ENCODE peak calls at places on chromosomes 16 and 17, in ten cellular contexts. One of them, this sample, is unnamed.

GRCh38 chr16:67598527-67598926 is 36.2 kb downstream of the CTCF start:
- DNase-seq in globus pallidus: no peak
- DNase-seq in T-helper 22 cell: no peak
- DNase-seq in activated T-helper 1 cell treated with Interleukin-2 at 50 U/mL for 16 hours: no peak
- DNase-seq in astrocyte of the hippocampus: no peak
- DNase-seq in T-helper 2 cell: no peak
- DNase-seq in right lobe of liver: no peak
- DNase-seq in GM20000: no peak
- DNase-seq in HL-60: no peak
- DNase-seq in nephron progenitor cell: no peak
- DNase-seq in this sample: no peak

GRCh38 chr16:67917140-67917851 is 14.4 kb downstream of the CTRL start:
- DNase-seq in HL-60: no peak
- DNase-seq in nephron progenitor cell: no peak
- DNase-seq in astrocyte of the hippocampus: peak; percentile 60
- DNase-seq in activated T-helper 1 cell treated with Interleukin-2 at 50 U/mL for 16 hours: no peak
- DNase-seq in right lobe of liver: no peak
- DNase-seq in globus pallidus: peak; percentile 69
- DNase-seq in T-helper 22 cell: no peak
- DNase-seq in GM20000: no peak
- DNase-seq in T-helper 2 cell: no peak
- DNase-seq in this sample: no peak

GRCh38 chr17:35786941-35787432 is 8.5 kb downstream of the MMP28 start:
- DNase-seq in T-helper 22 cell: no peak
- DNase-seq in right lobe of liver: peak; percentile 13
- DNase-seq in HL-60: no peak
- DNase-seq in nephron progenitor cell: no peak
- DNase-seq in activated T-helper 1 cell treated with Interleukin-2 at 50 U/mL for 16 hours: no peak
- DNase-seq in astrocyte of the hippocampus: no peak
- DNase-seq in globus pallidus: no peak
- DNase-seq in T-helper 2 cell: no peak
- DNase-seq in GM20000: no peak
- DNase-seq in this sample: no peak

GRCh38 chr17:42984486-42984885 is 4.1 kb downstream of the RUNDC1 start:
- DNase-seq in globus pallidus: no peak
- DNase-seq in astrocyte of the hippocampus: no peak
- DNase-seq in T-helper 2 cell: no peak
- DNase-seq in nephron progenitor cell: no peak
- DNase-seq in activated T-helper 1 cell treated with Interleukin-2 at 50 U/mL for 16 hours: no peak
- DNase-seq in right lobe of liver: no peak
- DNase-seq in HL-60: no peak
- DNase-seq in GM20000: no peak
- DNase-seq in T-helper 22 cell: no peak
- DNase-seq in this sample: no peak

GRCh38 chr16:73473713-73474112 is 425.8 kb upstream of the ZFHX3 start:
- DNase-seq in T-helper 2 cell: no peak
- DNase-seq in nephron progenitor cell: no peak
- DNase-seq in T-helper 22 cell: no peak
- DNase-seq in GM20000: no peak
- DNase-seq in right lobe of liver: no peak
- DNase-seq in astrocyte of the hippocampus: no peak
- DNase-seq in globus pallidus: no peak
- DNase-seq in HL-60: no peak
- DNase-seq in activated T-helper 1 cell treated with Interleukin-2 at 50 U/mL for 16 hours: no peak
- DNase-seq in this sample: no peak

GRCh38 chr16:57923841-57924240 is 47.1 kb downstream of the CNGB1 start:
- DNase-seq in GM20000: no peak
- DNase-seq in astrocyte of the hippocampus: no peak
- DNase-seq in T-helper 2 cell: no peak
- DNase-seq in globus pallidus: no peak
- DNase-seq in right lobe of liver: no peak
- DNase-seq in nephron progenitor cell: no peak
- DNase-seq in T-helper 22 cell: no peak
- DNase-seq in HL-60: no peak
- DNase-seq in activated T-helper 1 cell treated with Interleukin-2 at 50 U/mL for 16 hours: no peak
- DNase-seq in this sample: no peak

GRCh38 chr16:5350118-5350517 is 252.5 kb upstream of the EEF2KMT start:
- DNase-seq in GM20000: no peak
- DNase-seq in nephron progenitor cell: no peak
- DNase-seq in astrocyte of the hippocampus: no peak
- DNase-seq in T-helper 22 cell: no peak
- DNase-seq in globus pallidus: no peak
- DNase-seq in HL-60: no peak
- DNase-seq in right lobe of liver: no peak
- DNase-seq in activated T-helper 1 cell treated with Interleukin-2 at 50 U/mL for 16 hours: no peak
- DNase-seq in T-helper 2 cell: no peak
- DNase-seq in this sample: no peak

GRCh38 chr16:88909431-88910210 is 43.2 kb upstream of the PABPN1L start:
- DNase-seq in globus pallidus: no peak
- DNase-seq in T-helper 22 cell: no peak
- DNase-seq in GM20000: no peak
- DNase-seq in right lobe of liver: no peak
- DNase-seq in HL-60: no peak
- DNase-seq in astrocyte of the hippocampus: no peak
- DNase-seq in activated T-helper 1 cell treated with Interleukin-2 at 50 U/mL for 16 hours: no peak
- DNase-seq in nephron progenitor cell: no peak
- DNase-seq in T-helper 2 cell: no peak
- DNase-seq in this sample: no peak

GRCh38 chr17:55607736-55608341 is 96.6 kb upstream of the SMIM36 start:
- DNase-seq in GM20000: no peak
- DNase-seq in astrocyte of the hippocampus: no peak
- DNase-seq in nephron progenitor cell: no peak
- DNase-seq in T-helper 2 cell: no peak
- DNase-seq in globus pallidus: no peak
- DNase-seq in HL-60: no peak
- DNase-seq in activated T-helper 1 cell treated with Interleukin-2 at 50 U/mL for 16 hours: no peak
- DNase-seq in T-helper 22 cell: no peak
- DNase-seq in right lobe of liver: peak; percentile 54
- DNase-seq in this sample: peak; percentile 41

GRCh38 chr16:90035902-90036301 is 16.6 kb upstream of the DBNDD1 start:
- DNase-seq in globus pallidus: no peak
- DNase-seq in T-helper 22 cell: no peak
- DNase-seq in T-helper 2 cell: no peak
- DNase-seq in right lobe of liver: no peak
- DNase-seq in GM20000: no peak
- DNase-seq in astrocyte of the hippocampus: peak; percentile 29
- DNase-seq in nephron progenitor cell: no peak
- DNase-seq in HL-60: no peak
- DNase-seq in activated T-helper 1 cell treated with Interleukin-2 at 50 U/mL for 16 hours: no peak
- DNase-seq in this sample: no peak

GRCh38 chr16:88731699-88732098 is 25.4 kb downstream of the CTU2 start:
- DNase-seq in globus pallidus: no peak
- DNase-seq in astrocyte of the hippocampus: peak; percentile 39
- DNase-seq in HL-60: no peak
- DNase-seq in T-helper 22 cell: no peak
- DNase-seq in T-helper 2 cell: no peak
- DNase-seq in nephron progenitor cell: no peak
- DNase-seq in GM20000: no peak
- DNase-seq in activated T-helper 1 cell treated with Interleukin-2 at 50 U/mL for 16 hours: no peak
- DNase-seq in right lobe of liver: peak; percentile 75
- DNase-seq in this sample: no peak

GRCh38 chr17:79033741-79034501 is 10.0 kb downstream of the C1QTNF1 start:
- DNase-seq in GM20000: no peak
- DNase-seq in T-helper 2 cell: no peak
- DNase-seq in activated T-helper 1 cell treated with Interleukin-2 at 50 U/mL for 16 hours: no peak
- DNase-seq in globus pallidus: peak; percentile 85
- DNase-seq in T-helper 22 cell: no peak
- DNase-seq in right lobe of liver: no peak
- DNase-seq in HL-60: no peak
- DNase-seq in nephron progenitor cell: no peak
- DNase-seq in astrocyte of the hippocampus: no peak
- DNase-seq in this sample: peak; percentile 27

GRCh38 chr17:15377200-15377599 is 35.8 kb upstream of the TEKT3 start:
- DNase-seq in activated T-helper 1 cell treated with Interleukin-2 at 50 U/mL for 16 hours: no peak
- DNase-seq in astrocyte of the hippocampus: peak; percentile 69
- DNase-seq in HL-60: no peak
- DNase-seq in globus pallidus: no peak
- DNase-seq in T-helper 22 cell: no peak
- DNase-seq in T-helper 2 cell: no peak
- DNase-seq in nephron progenitor cell: no peak
- DNase-seq in GM20000: no peak
- DNase-seq in right lobe of liver: no peak
- DNase-seq in this sample: peak; percentile 48

GRCh38 chr16:65828296-65828695 is 538.2 kb upstream of the CDH5 start:
- DNase-seq in T-helper 22 cell: no peak
- DNase-seq in nephron progenitor cell: peak; percentile 10
- DNase-seq in HL-60: no peak
- DNase-seq in activated T-helper 1 cell treated with Interleukin-2 at 50 U/mL for 16 hours: no peak
- DNase-seq in T-helper 2 cell: no peak
- DNase-seq in globus pallidus: no peak
- DNase-seq in right lobe of liver: no peak
- DNase-seq in astrocyte of the hippocampus: no peak
- DNase-seq in GM20000: no peak
- DNase-seq in this sample: no peak

GRCh38 chr16:2692251-2692947 is 10.1 kb downstream of the KCTD5 start:
- DNase-seq in globus pallidus: peak; percentile 93
- DNase-seq in astrocyte of the hippocampus: peak; percentile 36
- DNase-seq in T-helper 22 cell: no peak
- DNase-seq in T-helper 2 cell: no peak
- DNase-seq in GM20000: no peak
- DNase-seq in nephron progenitor cell: no peak
- DNase-seq in right lobe of liver: no peak
- DNase-seq in HL-60: no peak
- DNase-seq in activated T-helper 1 cell treated with Interleukin-2 at 50 U/mL for 16 hours: no peak
- DNase-seq in this sample: no peak

GRCh38 chr16:55487048-55487803 is 8.2 kb downstream of the MMP2 start:
- DNase-seq in T-helper 22 cell: no peak
- DNase-seq in right lobe of liver: no peak
- DNase-seq in globus pallidus: no peak
- DNase-seq in HL-60: no peak
- DNase-seq in activated T-helper 1 cell treated with Interleukin-2 at 50 U/mL for 16 hours: no peak
- DNase-seq in GM20000: no peak
- DNase-seq in T-helper 2 cell: no peak
- DNase-seq in nephron progenitor cell: no peak
- DNase-seq in astrocyte of the hippocampus: peak; percentile 46
- DNase-seq in this sample: peak; percentile 70

GRCh38 chr16:81164481-81164880 is 68.3 kb upstream of the GCSH start:
- DNase-seq in GM20000: no peak
- DNase-seq in right lobe of liver: no peak
- DNase-seq in T-helper 22 cell: no peak
- DNase-seq in astrocyte of the hippocampus: no peak
- DNase-seq in nephron progenitor cell: no peak
- DNase-seq in HL-60: no peak
- DNase-seq in activated T-helper 1 cell treated with Interleukin-2 at 50 U/mL for 16 hours: no peak
- DNase-seq in globus pallidus: no peak
- DNase-seq in T-helper 2 cell: no peak
- DNase-seq in this sample: no peak

GRCh38 chr16:85448557-85449194 is 164.4 kb upstream of the GSE1 start:
- DNase-seq in GM20000: peak; percentile 62
- DNase-seq in activated T-helper 1 cell treated with Interleukin-2 at 50 U/mL for 16 hours: peak; percentile 42
- DNase-seq in nephron progenitor cell: no peak
- DNase-seq in HL-60: no peak
- DNase-seq in T-helper 2 cell: no peak
- DNase-seq in astrocyte of the hippocampus: no peak
- DNase-seq in right lobe of liver: peak; percentile 84
- DNase-seq in T-helper 22 cell: no peak
- DNase-seq in globus pallidus: no peak
- DNase-seq in this sample: no peak

GRCh38 chr17:69050999-69051775 is 9.5 kb downstream of the ABCA9 start:
- DNase-seq in activated T-helper 1 cell treated with Interleukin-2 at 50 U/mL for 16 hours: no peak
- DNase-seq in HL-60: peak; percentile 27
- DNase-seq in astrocyte of the hippocampus: no peak
- DNase-seq in T-helper 22 cell: no peak
- DNase-seq in GM20000: no peak
- DNase-seq in right lobe of liver: no peak
- DNase-seq in nephron progenitor cell: no peak
- DNase-seq in T-helper 2 cell: no peak
- DNase-seq in globus pallidus: no peak
- DNase-seq in this sample: no peak

GRCh38 chr17:27455914-27456680 is at the start of gene KSR1:
- DNase-seq in T-helper 2 cell: peak; percentile 70
- DNase-seq in activated T-helper 1 cell treated with Interleukin-2 at 50 U/mL for 16 hours: peak; percentile 74
- DNase-seq in astrocyte of the hippocampus: peak; percentile 91
- DNase-seq in HL-60: peak; percentile 56
- DNase-seq in GM20000: peak; percentile 97
- DNase-seq in right lobe of liver: peak; percentile 86
- DNase-seq in nephron progenitor cell: peak; percentile 87
- DNase-seq in globus pallidus: peak; percentile 87
- DNase-seq in T-helper 22 cell: peak; percentile 73
- DNase-seq in this sample: peak; percentile 91

GRCh38 chr16:87487361-87487924 is 5.4 kb downstream of the ZCCHC14 start:
- DNase-seq in T-helper 2 cell: no peak
- DNase-seq in astrocyte of the hippocampus: no peak
- DNase-seq in activated T-helper 1 cell treated with Interleukin-2 at 50 U/mL for 16 hours: no peak
- DNase-seq in HL-60: peak; percentile 27
- DNase-seq in T-helper 22 cell: no peak
- DNase-seq in globus pallidus: no peak
- DNase-seq in right lobe of liver: peak; percentile 86
- DNase-seq in nephron progenitor cell: no peak
- DNase-seq in GM20000: no peak
- DNase-seq in this sample: no peak

GRCh38 chr17:57552114-57552601 is 192.9 kb downstream of the CCDC182 start:
- DNase-seq in T-helper 22 cell: no peak
- DNase-seq in astrocyte of the hippocampus: peak; percentile 82
- DNase-seq in activated T-helper 1 cell treated with Interleukin-2 at 50 U/mL for 16 hours: no peak
- DNase-seq in globus pallidus: peak; percentile 54
- DNase-seq in T-helper 2 cell: no peak
- DNase-seq in GM20000: peak; percentile 73
- DNase-seq in HL-60: no peak
- DNase-seq in nephron progenitor cell: peak; percentile 77
- DNase-seq in right lobe of liver: no peak
- DNase-seq in this sample: peak; percentile 12

GRCh38 chr17:77958716-77959215 is 263 bp downstream of the TNRC6C start:
- DNase-seq in T-helper 2 cell: no peak
- DNase-seq in nephron progenitor cell: no peak
- DNase-seq in HL-60: no peak
- DNase-seq in right lobe of liver: no peak
- DNase-seq in astrocyte of the hippocampus: no peak
- DNase-seq in globus pallidus: no peak
- DNase-seq in activated T-helper 1 cell treated with Interleukin-2 at 50 U/mL for 16 hours: no peak
- DNase-seq in GM20000: no peak
- DNase-seq in T-helper 22 cell: no peak
- DNase-seq in this sample: no peak

GRCh38 chr17:40659909-40660308 is 5.1 kb downstream of the KRT222 start:
- DNase-seq in activated T-helper 1 cell treated with Interleukin-2 at 50 U/mL for 16 hours: no peak
- DNase-seq in nephron progenitor cell: no peak
- DNase-seq in GM20000: no peak
- DNase-seq in T-helper 2 cell: no peak
- DNase-seq in right lobe of liver: no peak
- DNase-seq in HL-60: no peak
- DNase-seq in T-helper 22 cell: no peak
- DNase-seq in astrocyte of the hippocampus: no peak
- DNase-seq in globus pallidus: no peak
- DNase-seq in this sample: no peak

GRCh38 chr17:54969658-54970572 is 1.4 kb downstream of the STXBP4 start:
- DNase-seq in activated T-helper 1 cell treated with Interleukin-2 at 50 U/mL for 16 hours: no peak
- DNase-seq in HL-60: no peak
- DNase-seq in T-helper 2 cell: no peak
- DNase-seq in right lobe of liver: no peak
- DNase-seq in globus pallidus: no peak
- DNase-seq in GM20000: no peak
- DNase-seq in nephron progenitor cell: no peak
- DNase-seq in T-helper 22 cell: no peak
- DNase-seq in astrocyte of the hippocampus: no peak
- DNase-seq in this sample: no peak

GRCh38 chr17:44071772-44072171 is 1.2 kb downstream of the G6PC3 start:
- DNase-seq in HL-60: no peak
- DNase-seq in activated T-helper 1 cell treated with Interleukin-2 at 50 U/mL for 16 hours: no peak
- DNase-seq in GM20000: no peak
- DNase-seq in nephron progenitor cell: no peak
- DNase-seq in T-helper 2 cell: no peak
- DNase-seq in astrocyte of the hippocampus: peak; percentile 34
- DNase-seq in right lobe of liver: no peak
- DNase-seq in T-helper 22 cell: no peak
- DNase-seq in globus pallidus: no peak
- DNase-seq in this sample: no peak

GRCh38 chr17:79036181-79036580 is 12.2 kb downstream of the C1QTNF1 start:
- DNase-seq in right lobe of liver: no peak
- DNase-seq in HL-60: no peak
- DNase-seq in globus pallidus: no peak
- DNase-seq in T-helper 22 cell: no peak
- DNase-seq in nephron progenitor cell: no peak
- DNase-seq in activated T-helper 1 cell treated with Interleukin-2 at 50 U/mL for 16 hours: no peak
- DNase-seq in astrocyte of the hippocampus: no peak
- DNase-seq in T-helper 2 cell: no peak
- DNase-seq in GM20000: no peak
- DNase-seq in this sample: no peak

This sample was measured in Daoy.